ENCODE peak calls at places on chromosomes 6 and 20, in five cellular contexts. One of them, this sample, is unnamed.

GRCh38 chr6:12421596-12421995 is 131.4 kb downstream of the EDN1 start:
- DNase-seq in breast epithelium: no peak
- DNase-seq in NT2/D1: no peak
- DNase-seq in naive thymus-derived CD4-positive, alpha-beta T cell: no peak
- DNase-seq in heart left ventricle: no peak
- DNase-seq in this sample: no peak

GRCh38 chr6:30572078-30572605 is 900 bp downstream of the ABCF1 start:
- DNase-seq in breast epithelium: no peak
- DNase-seq in NT2/D1: no peak
- DNase-seq in naive thymus-derived CD4-positive, alpha-beta T cell: no peak
- DNase-seq in heart left ventricle: no peak
- DNase-seq in this sample: no peak

GRCh38 chr6:142485256-142485655 is 183.4 kb downstream of the ADGRG6 start:
- DNase-seq in breast epithelium: no peak
- DNase-seq in NT2/D1: no peak
- DNase-seq in naive thymus-derived CD4-positive, alpha-beta T cell: no peak
- DNase-seq in heart left ventricle: no peak
- DNase-seq in this sample: no peak

GRCh38 chr6:29757282-29757681 is 34.0 kb downstream of the HLA-F start:
- DNase-seq in breast epithelium: no peak
- DNase-seq in NT2/D1: no peak
- DNase-seq in naive thymus-derived CD4-positive, alpha-beta T cell: no peak
- DNase-seq in heart left ventricle: no peak
- DNase-seq in this sample: no peak

GRCh38 chr20:49814057-49814675 is 1.5 kb downstream of the SLC9A8 start:
- DNase-seq in breast epithelium: no peak
- DNase-seq in NT2/D1: no peak
- DNase-seq in naive thymus-derived CD4-positive, alpha-beta T cell: no peak
- DNase-seq in heart left ventricle: no peak
- DNase-seq in this sample: no peak

GRCh38 chr6:36130672-36131516 is 581 bp downstream of the MAPK13 start:
- DNase-seq in breast epithelium: peak; percentile 71
- DNase-seq in NT2/D1: no peak
- DNase-seq in naive thymus-derived CD4-positive, alpha-beta T cell: peak; percentile 50
- DNase-seq in heart left ventricle: no peak
- DNase-seq in this sample: no peak

GRCh38 chr6:33297956-33298772 is 578 bp downstream of the RGL2 start:
- DNase-seq in breast epithelium: peak; percentile 88
- DNase-seq in NT2/D1: peak; percentile 63
- DNase-seq in naive thymus-derived CD4-positive, alpha-beta T cell: peak; percentile 52
- DNase-seq in heart left ventricle: peak; percentile 78
- DNase-seq in this sample: peak; percentile 67

GRCh38 chr6:79868098-79868722 is 79.1 kb downstream of the ELOVL4 start:
- DNase-seq in breast epithelium: no peak
- DNase-seq in NT2/D1: peak; percentile 68
- DNase-seq in naive thymus-derived CD4-positive, alpha-beta T cell: peak; percentile 53
- DNase-seq in heart left ventricle: no peak
- DNase-seq in this sample: peak; percentile 65

GRCh38 chr6:114170372-114170771 is 172.5 kb downstream of the HS3ST5 start:
- DNase-seq in breast epithelium: no peak
- DNase-seq in NT2/D1: no peak
- DNase-seq in naive thymus-derived CD4-positive, alpha-beta T cell: no peak
- DNase-seq in heart left ventricle: no peak
- DNase-seq in this sample: no peak

GRCh38 chr6:147855823-147856222 is 347.3 kb downstream of the SAMD5 start:
- DNase-seq in breast epithelium: no peak
- DNase-seq in NT2/D1: no peak
- DNase-seq in naive thymus-derived CD4-positive, alpha-beta T cell: no peak
- DNase-seq in heart left ventricle: no peak
- DNase-seq in this sample: no peak

GRCh38 chr6:132300323-132300949 is 100.8 kb downstream of the MOXD1 start:
- DNase-seq in breast epithelium: no peak
- DNase-seq in NT2/D1: peak; percentile 6
- DNase-seq in naive thymus-derived CD4-positive, alpha-beta T cell: no peak
- DNase-seq in heart left ventricle: no peak
- DNase-seq in this sample: no peak

GRCh38 chr6:135851442-135852271 is at the start of gene PDE7B:
- DNase-seq in breast epithelium: peak; percentile 61
- DNase-seq in NT2/D1: peak; percentile 3
- DNase-seq in naive thymus-derived CD4-positive, alpha-beta T cell: peak; percentile 45
- DNase-seq in heart left ventricle: peak; percentile 81
- DNase-seq in this sample: peak; percentile 74

GRCh38 chr6:159594750-159595117 is 98.3 kb downstream of the SOD2 start:
- DNase-seq in breast epithelium: no peak
- DNase-seq in NT2/D1: no peak
- DNase-seq in naive thymus-derived CD4-positive, alpha-beta T cell: no peak
- DNase-seq in heart left ventricle: no peak
- DNase-seq in this sample: no peak

GRCh38 chr6:170288091-170288631 is 2.7 kb downstream of the DLL1 start:
- DNase-seq in breast epithelium: no peak
- DNase-seq in NT2/D1: no peak
- DNase-seq in naive thymus-derived CD4-positive, alpha-beta T cell: no peak
- DNase-seq in heart left ventricle: no peak
- DNase-seq in this sample: no peak

GRCh38 chr6:84926756-84927155 is 162.4 kb upstream of the TBX18 start:
- DNase-seq in breast epithelium: no peak
- DNase-seq in NT2/D1: no peak
- DNase-seq in naive thymus-derived CD4-positive, alpha-beta T cell: no peak
- DNase-seq in heart left ventricle: no peak
- DNase-seq in this sample: no peak

GRCh38 chr6:8442149-8442548 is 6.8 kb upstream of the SLC35B3 start:
- DNase-seq in breast epithelium: no peak
- DNase-seq in NT2/D1: no peak
- DNase-seq in naive thymus-derived CD4-positive, alpha-beta T cell: no peak
- DNase-seq in heart left ventricle: no peak
- DNase-seq in this sample: no peak

GRCh38 chr20:3077618-3078134 is 6.3 kb downstream of the OXT start:
- DNase-seq in breast epithelium: peak; percentile 15
- DNase-seq in NT2/D1: no peak
- DNase-seq in naive thymus-derived CD4-positive, alpha-beta T cell: peak; percentile 57
- DNase-seq in heart left ventricle: no peak
- DNase-seq in this sample: no peak

GRCh38 chr6:34200340-34200971 is 36.2 kb upstream of the HMGA1 start:
- DNase-seq in breast epithelium: no peak
- DNase-seq in NT2/D1: peak; percentile 61
- DNase-seq in naive thymus-derived CD4-positive, alpha-beta T cell: no peak
- DNase-seq in heart left ventricle: no peak
- DNase-seq in this sample: no peak

GRCh38 chr6:115667478-115667996 is 393.2 kb downstream of the FRK start:
- DNase-seq in breast epithelium: no peak
- DNase-seq in NT2/D1: no peak
- DNase-seq in naive thymus-derived CD4-positive, alpha-beta T cell: no peak
- DNase-seq in heart left ventricle: no peak
- DNase-seq in this sample: no peak

GRCh38 chr20:44683263-44684046 is 31.7 kb upstream of the CCN5 start:
- DNase-seq in breast epithelium: no peak
- DNase-seq in NT2/D1: peak; percentile 79
- DNase-seq in naive thymus-derived CD4-positive, alpha-beta T cell: peak; percentile 61
- DNase-seq in heart left ventricle: no peak
- DNase-seq in this sample: no peak

GRCh38 chr20:62143976-62144825 is 632 bp downstream of the SS18L1 start:
- DNase-seq in breast epithelium: peak; percentile 65
- DNase-seq in NT2/D1: no peak
- DNase-seq in naive thymus-derived CD4-positive, alpha-beta T cell: peak; percentile 40
- DNase-seq in heart left ventricle: peak; percentile 64
- DNase-seq in this sample: no peak

GRCh38 chr20:36342721-36343120 is 36.6 kb downstream of the DLGAP4 start:
- DNase-seq in breast epithelium: no peak
- DNase-seq in NT2/D1: no peak
- DNase-seq in naive thymus-derived CD4-positive, alpha-beta T cell: no peak
- DNase-seq in heart left ventricle: no peak
- DNase-seq in this sample: no peak

GRCh38 chr20:58598271-58599015 is 52.6 kb upstream of the STX16 start:
- DNase-seq in breast epithelium: no peak
- DNase-seq in NT2/D1: no peak
- DNase-seq in naive thymus-derived CD4-positive, alpha-beta T cell: no peak
- DNase-seq in heart left ventricle: no peak
- DNase-seq in this sample: no peak

GRCh38 chr6:71157350-71157749 is 131.3 kb upstream of the OGFRL1 start:
- DNase-seq in breast epithelium: no peak
- DNase-seq in NT2/D1: peak; percentile 25
- DNase-seq in naive thymus-derived CD4-positive, alpha-beta T cell: no peak
- DNase-seq in heart left ventricle: no peak
- DNase-seq in this sample: no peak

GRCh38 chr6:127515234-127515793 is 3.8 kb downstream of the MTCL3 start:
- DNase-seq in breast epithelium: no peak
- DNase-seq in NT2/D1: peak; percentile 35
- DNase-seq in naive thymus-derived CD4-positive, alpha-beta T cell: peak; percentile 26
- DNase-seq in heart left ventricle: no peak
- DNase-seq in this sample: no peak

GRCh38 chr20:46261456-46262253 is 46.6 kb downstream of the CDH22 start:
- DNase-seq in breast epithelium: no peak
- DNase-seq in NT2/D1: no peak
- DNase-seq in naive thymus-derived CD4-positive, alpha-beta T cell: no peak
- DNase-seq in heart left ventricle: no peak
- DNase-seq in this sample: no peak

GRCh38 chr6:110513001-110513400 is 36.6 kb upstream of the SLC22A16 start:
- DNase-seq in breast epithelium: no peak
- DNase-seq in NT2/D1: no peak
- DNase-seq in naive thymus-derived CD4-positive, alpha-beta T cell: no peak
- DNase-seq in heart left ventricle: no peak
- DNase-seq in this sample: no peak

GRCh38 chr6:32973144-32973854 is 4.9 kb downstream of the BRD2 start:
- DNase-seq in breast epithelium: no peak
- DNase-seq in NT2/D1: no peak
- DNase-seq in naive thymus-derived CD4-positive, alpha-beta T cell: peak; percentile 31
- DNase-seq in heart left ventricle: no peak
- DNase-seq in this sample: no peak

GRCh38 chr6:29790626-29791025 is 37.0 kb upstream of the HLA-G start:
- DNase-seq in breast epithelium: no peak
- DNase-seq in NT2/D1: no peak
- DNase-seq in naive thymus-derived CD4-positive, alpha-beta T cell: no peak
- DNase-seq in heart left ventricle: no peak
- DNase-seq in this sample: no peak

GRCh38 chr20:50221501-50222323 is 31.1 kb downstream of the CEBPB start:
- DNase-seq in breast epithelium: no peak
- DNase-seq in NT2/D1: no peak
- DNase-seq in naive thymus-derived CD4-positive, alpha-beta T cell: no peak
- DNase-seq in heart left ventricle: peak; percentile 30
- DNase-seq in this sample: no peak

DNA sequence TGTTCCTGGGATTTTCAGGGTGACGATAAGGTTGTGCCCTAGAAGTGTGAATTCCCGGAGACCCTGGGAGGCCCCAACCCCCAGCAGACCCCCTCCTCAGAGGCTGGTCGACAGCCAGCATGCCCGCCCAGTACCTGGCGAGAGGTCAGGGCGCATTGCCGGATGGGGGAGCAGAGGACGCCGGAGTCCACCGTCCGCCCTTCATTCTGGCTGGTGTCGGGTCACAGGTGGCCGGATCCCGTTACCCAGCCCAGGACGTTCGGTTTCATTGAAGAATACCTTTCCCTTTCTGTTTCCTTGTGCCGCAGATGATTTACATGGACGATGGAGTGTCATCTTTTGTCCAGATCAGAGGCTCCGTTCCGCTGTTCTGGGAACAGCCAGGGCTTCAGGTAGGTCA is 61.3 kb downstream of the SYNJ2 start:
- DNase-seq in breast epithelium: no peak
- DNase-seq in NT2/D1: no peak
- DNase-seq in naive thymus-derived CD4-positive, alpha-beta T cell: no peak
- DNase-seq in heart left ventricle: no peak
- DNase-seq in this sample: no peak
- H3K4me1 ChIP-seq in breast epithelium: peaks cover 6% of the 10 kb centered on the region
- H3K4me1 ChIP-seq in NT2/D1: peaks cover 19% of the 10 kb centered on the region
- H3K4me1 ChIP-seq in naive thymus-derived CD4-positive, alpha-beta T cell: peaks cover 26% of the 10 kb centered on the region
- H3K4me1 ChIP-seq in heart left ventricle: peaks cover 10% of the 10 kb centered on the region
- H3K4me1 ChIP-seq in this sample: no peaks in the 10 kb centered on the region

GRCh38 chr20:41051426-41051825 is 22.8 kb downstream of the TOP1 start:
- DNase-seq in breast epithelium: no peak
- DNase-seq in NT2/D1: no peak
- DNase-seq in naive thymus-derived CD4-positive, alpha-beta T cell: no peak
- DNase-seq in heart left ventricle: no peak
- DNase-seq in this sample: no peak
- H3K4me1 ChIP-seq in breast epithelium: peaks cover 55% of the 10 kb centered on the region
- H3K4me1 ChIP-seq in NT2/D1: peaks cover 3% of the 10 kb centered on the region
- H3K4me1 ChIP-seq in naive thymus-derived CD4-positive, alpha-beta T cell: peaks cover 74% of the 10 kb centered on the region
- H3K4me1 ChIP-seq in heart left ventricle: peaks cover 20% of the 10 kb centered on the region
- H3K4me1 ChIP-seq in this sample: peaks cover 61% of the 10 kb centered on the region

GRCh38 chr20:10665027-10665561 is 8.7 kb downstream of the JAG1 start:
- DNase-seq in breast epithelium: no peak
- DNase-seq in NT2/D1: no peak
- DNase-seq in naive thymus-derived CD4-positive, alpha-beta T cell: no peak
- DNase-seq in heart left ventricle: no peak
- DNase-seq in this sample: no peak
- H3K4me1 ChIP-seq in breast epithelium: peaks cover 16% of the 10 kb centered on the region
- H3K4me1 ChIP-seq in NT2/D1: peaks cover 7% of the 10 kb centered on the region
- H3K4me1 ChIP-seq in naive thymus-derived CD4-positive, alpha-beta T cell: no peaks in the 10 kb centered on the region
- H3K4me1 ChIP-seq in heart left ventricle: peaks cover 10% of the 10 kb centered on the region
- H3K4me1 ChIP-seq in this sample: peaks cover 10% of the 10 kb centered on the region

GRCh38 chr6:111804627-111805235 is 68.5 kb downstream of the FYN start:
- DNase-seq in breast epithelium: no peak
- DNase-seq in NT2/D1: no peak
- DNase-seq in naive thymus-derived CD4-positive, alpha-beta T cell: peak; percentile 53
- DNase-seq in heart left ventricle: no peak
- DNase-seq in this sample: no peak

GRCh38 chr6:111808493-111808892 is 64.8 kb downstream of the FYN start:
- DNase-seq in breast epithelium: no peak
- DNase-seq in NT2/D1: no peak
- DNase-seq in naive thymus-derived CD4-positive, alpha-beta T cell: peak; percentile 48
- DNase-seq in heart left ventricle: no peak
- DNase-seq in this sample: no peak

GRCh38 chr6:111809264-111809663 is 64.0 kb downstream of the FYN start:
- DNase-seq in breast epithelium: no peak
- DNase-seq in NT2/D1: no peak
- DNase-seq in naive thymus-derived CD4-positive, alpha-beta T cell: no peak
- DNase-seq in heart left ventricle: no peak
- DNase-seq in this sample: no peak

GRCh38 chr6:111805511-111806181 is 67.6 kb downstream of the FYN start:
- DNase-seq in breast epithelium: no peak
- DNase-seq in NT2/D1: no peak
- DNase-seq in naive thymus-derived CD4-positive, alpha-beta T cell: no peak
- DNase-seq in heart left ventricle: no peak
- DNase-seq in this sample: no peak

DNA sequence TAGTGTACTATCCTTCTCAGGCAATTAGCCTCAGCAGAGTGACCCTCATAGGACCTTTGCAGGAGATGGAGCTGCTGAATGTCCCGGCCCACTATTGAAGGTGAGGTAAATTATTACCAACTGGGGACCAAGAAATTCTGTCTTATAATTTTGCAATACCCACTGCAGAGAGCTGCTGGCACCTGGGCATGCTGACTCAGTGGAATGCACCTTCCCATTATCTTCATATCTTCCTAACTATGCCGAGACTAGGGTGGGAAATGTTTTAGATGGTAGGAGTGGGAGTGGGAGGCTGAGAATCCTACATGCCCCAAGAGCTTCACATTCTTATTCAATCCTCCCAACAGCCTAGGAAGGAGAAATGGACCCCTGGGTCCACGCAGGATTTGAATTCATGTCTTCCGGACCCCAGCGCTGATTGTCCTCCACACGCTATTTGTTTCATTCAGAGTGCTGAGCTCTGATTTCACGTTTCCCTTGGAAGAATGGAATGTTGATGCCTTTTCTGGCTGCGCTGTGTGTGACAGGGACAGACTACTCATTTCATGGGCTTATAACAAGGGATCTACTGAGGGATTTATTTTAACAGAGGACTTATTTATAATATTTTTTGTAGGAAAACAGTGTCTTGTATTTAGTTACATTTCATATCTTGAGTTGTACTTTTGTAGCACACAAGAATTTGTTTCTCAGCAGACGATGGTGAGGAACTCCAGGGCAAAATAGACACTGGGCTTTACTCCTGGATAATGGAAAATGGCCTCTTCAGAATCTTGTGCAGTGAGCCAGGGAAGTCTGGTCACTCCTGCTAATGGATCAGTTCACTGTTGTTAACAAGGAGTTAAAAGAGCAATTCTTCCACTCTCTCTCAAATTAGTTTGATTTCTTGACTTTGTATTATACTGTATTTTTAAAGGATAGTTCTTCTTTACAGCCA is 66.4 kb downstream of the FYN start:
- DNase-seq in breast epithelium: no peak
- DNase-seq in NT2/D1: no peak
- DNase-seq in naive thymus-derived CD4-positive, alpha-beta T cell: no peak
- DNase-seq in heart left ventricle: no peak
- DNase-seq in this sample: no peak
- H3K4me1 ChIP-seq in breast epithelium: no peaks in the 10 kb centered on the region
- H3K4me1 ChIP-seq in NT2/D1: no peaks in the 10 kb centered on the region
- H3K4me1 ChIP-seq in naive thymus-derived CD4-positive, alpha-beta T cell: peaks cover 80% of the 10 kb centered on the region
- H3K4me1 ChIP-seq in heart left ventricle: peaks cover 2% of the 10 kb centered on the region
- H3K4me1 ChIP-seq in this sample: peaks cover 84% of the 10 kb centered on the region

This sample was measured in tibial nerve.